ENCODE peak calls at places on chromosomes 6 and 20, in seven cellular contexts. Y is PC-3, T is psoas muscle, N is T47D, Q is GOT3, K is mammary epithelial cell, B is kidney tubule cell. L is an unnamed sample.

GRCh38 chr6:132021552-132022375 is 70.6 kb upstream of the CCN2 start:
- DNase-seq in Y (peak), T (no peak), N (peak), Q (no peak), K (no peak), B (no peak), L (no peak)

GRCh38 chr6:65937982-65938381 is 231.0 kb upstream of the EYS start:
- DNase-seq in Y (peak), T (no peak), N (no peak), Q (no peak), K (no peak), B (no peak), L (no peak)

GRCh38 chr6:56314683-56315523 is 67.5 kb upstream of the COL21A1 start:
- DNase-seq in Y (peak), T (no peak), N (peak), Q (no peak), K (peak), B (peak), L (peak)

GRCh38 chr6:33451606-33452005 is 2.8 kb upstream of the ZBTB9 start:
- DNase-seq in Y (no peak), T (no peak), N (no peak), Q (no peak), K (no peak), B (no peak), L (no peak)

GRCh38 chr6:108622601-108623335 is 62.1 kb downstream of the FOXO3 start:
- DNase-seq in Y (no peak), T (peak), N (no peak), Q (no peak), K (peak), B (peak), L (peak)

GRCh38 chr6:16982827-16983226 is 119.0 kb upstream of the STMND1 start:
- DNase-seq in Y (no peak), T (no peak), N (no peak), Q (no peak), K (peak), B (no peak), L (no peak)

GRCh38 chr6:34809914-34810882 is 18.3 kb downstream of the BLTP3A start:
- DNase-seq in Y (peak), T (no peak), N (no peak), Q (no peak), K (no peak), B (peak), L (no peak)

GRCh38 chr6:117538615-117539014 is 56.1 kb downstream of the DCBLD1 start:
- DNase-seq in Y (peak), T (no peak), N (no peak), Q (no peak), K (no peak), B (no peak), L (no peak)

GRCh38 chr20:6718660-6719059 is 48.8 kb upstream of the BMP2 start:
- DNase-seq in Y (peak), T (no peak), N (peak), Q (no peak), K (peak), B (peak), L (no peak)

GRCh38 chr20:33183292-33183691 is 15.3 kb downstream of the BPIFA2 start:
- DNase-seq in Y (no peak), T (no peak), N (peak), Q (no peak), K (no peak), B (no peak), L (no peak)

GRCh38 chr20:34871320-34871926 is 1.2 kb downstream of the GGT7 start:
- DNase-seq in Y (no peak), T (no peak), N (no peak), Q (no peak), K (no peak), B (no peak), L (no peak)

GRCh38 chr6:144659202-144659731 is 374.1 kb downstream of the UTRN start:
- DNase-seq in Y (no peak), T (no peak), N (no peak), Q (no peak), K (no peak), B (peak), L (no peak)

GRCh38 chr20:42361402-42361801 is 743.2 kb upstream of the CHD6 start:
- DNase-seq in Y (no peak), T (no peak), N (no peak), Q (no peak), K (no peak), B (no peak), L (no peak)

GRCh38 chr6:91055959-91056358 is 469.1 kb upstream of the MAP3K7 start:
- DNase-seq in Y (no peak), T (no peak), N (no peak), Q (no peak), K (no peak), B (no peak), L (no peak)

GRCh38 chr6:52077961-52078613 is 9.3 kb downstream of the PKHD1 start:
- DNase-seq in Y (no peak), T (no peak), N (no peak), Q (no peak), K (no peak), B (peak), L (no peak)

GRCh38 chr6:78101387-78101786 is 448.5 kb downstream of the MEI4 start:
- DNase-seq in Y (no peak), T (no peak), N (no peak), Q (no peak), K (no peak), B (no peak), L (no peak)

GRCh38 chr6:156359912-156360311 is 417.3 kb upstream of the ARID1B start:
- DNase-seq in Y (no peak), T (no peak), N (no peak), Q (no peak), K (no peak), B (no peak), L (no peak)

GRCh38 chr6:161228911-161229591 is 44.8 kb downstream of the AGPAT4 start:
- DNase-seq in Y (peak), T (no peak), N (no peak), Q (no peak), K (peak), B (peak), L (no peak)

GRCh38 chr6:34301408-34301807 is 52.6 kb upstream of the SMIM29 start:
- DNase-seq in Y (no peak), T (peak), N (no peak), Q (no peak), K (no peak), B (peak), L (no peak)

GRCh38 chr6:23823421-23823820 is 302.6 kb upstream of the NRSN1 start:
- DNase-seq in Y (peak), T (no peak), N (peak), Q (no peak), K (no peak), B (no peak), L (no peak)

GRCh38 chr20:40687384-40688128 is 1.5 kb downstream of the MAFB start:
- DNase-seq in Y (no peak), T (peak), N (peak), Q (no peak), K (peak), B (peak), L (peak)

GRCh38 chr6:7078856-7079255 is 28.9 kb upstream of the RREB1 start:
- DNase-seq in Y (no peak), T (no peak), N (no peak), Q (no peak), K (no peak), B (no peak), L (no peak)

GRCh38 chr6:150134280-150134920 is 8.4 kb upstream of the PPP1R14C start:
- DNase-seq in Y (no peak), T (no peak), N (no peak), Q (no peak), K (peak), B (no peak), L (no peak)

GRCh38 chr6:91149246-91149645 is 562.4 kb upstream of the MAP3K7 start:
- DNase-seq in Y (no peak), T (no peak), N (no peak), Q (no peak), K (no peak), B (peak), L (no peak)

GRCh38 chr6:108798672-108799355 is 49.4 kb upstream of the ARMC2 start:
- DNase-seq in Y (no peak), T (peak), N (no peak), Q (no peak), K (no peak), B (peak), L (peak)

GRCh38 chr20:25082498-25082873 is 545 bp upstream of the VSX1 start:
- DNase-seq in Y (no peak), T (no peak), N (no peak), Q (no peak), K (no peak), B (no peak), L (no peak)

GRCh38 chr6:41371992-41372525 is 36.7 kb downstream of the NCR2 start:
- DNase-seq in Y (no peak), T (no peak), N (peak), Q (no peak), K (no peak), B (peak), L (no peak)

GRCh38 chr20:5835234-5835845 is 85.1 kb downstream of the SHLD1 start:
- DNase-seq in Y (peak), T (no peak), N (no peak), Q (no peak), K (peak), B (peak), L (no peak)

GRCh38 chr20:34525709-34526416 is 9.6 kb downstream of the DYNLRB1 start:
- DNase-seq in Y (peak), T (peak), N (peak), Q (peak), K (peak), B (peak), L (no peak)

GRCh38 chr6:20931093-20931492 is 396.8 kb downstream of the CDKAL1 start:
- DNase-seq in Y (no peak), T (no peak), N (peak), Q (no peak), K (no peak), B (no peak), L (no peak)